ENCODE peak calls at places on chromosomes 16 and 17, in six cellular contexts. One of them, this sample, is unnamed.

GRCh38 chr17:79616801-79617200 is 6.0 kb upstream of the RBFOX3 start:
- DNase-seq in RWPE1: no peak
- DNase-seq in HCT116: no peak
- DNase-seq in CD8-positive, alpha-beta T cell: no peak
- DNase-seq in cardiac muscle cell: no peak
- DNase-seq in heart left ventricle: peak; percentile 11
- DNase-seq in this sample: no peak

GRCh38 chr16:12416136-12416787 is 387.4 kb downstream of the CPPED1 start:
- DNase-seq in RWPE1: no peak
- DNase-seq in HCT116: no peak
- DNase-seq in CD8-positive, alpha-beta T cell: no peak
- DNase-seq in cardiac muscle cell: no peak
- DNase-seq in heart left ventricle: no peak
- DNase-seq in this sample: no peak

GRCh38 chr16:73176577-73177013 is 128.7 kb upstream of the ZFHX3 start:
- DNase-seq in RWPE1: peak; percentile 68
- DNase-seq in HCT116: peak; percentile 48
- DNase-seq in CD8-positive, alpha-beta T cell: no peak
- DNase-seq in cardiac muscle cell: peak; percentile 92
- DNase-seq in heart left ventricle: no peak
- DNase-seq in this sample: peak; percentile 83

GRCh38 chr17:66855204-66855603 is 20.3 kb downstream of the CACNG5 start:
- DNase-seq in RWPE1: no peak
- DNase-seq in HCT116: no peak
- DNase-seq in CD8-positive, alpha-beta T cell: no peak
- DNase-seq in cardiac muscle cell: peak; percentile 10
- DNase-seq in heart left ventricle: no peak
- DNase-seq in this sample: no peak

GRCh38 chr17:66805567-66805966 is 29.4 kb upstream of the CACNG5 start:
- DNase-seq in RWPE1: no peak
- DNase-seq in HCT116: no peak
- DNase-seq in CD8-positive, alpha-beta T cell: no peak
- DNase-seq in cardiac muscle cell: no peak
- DNase-seq in heart left ventricle: no peak
- DNase-seq in this sample: no peak

GRCh38 chr17:58331815-58332719 is 3.5 kb upstream of the TSPOAP1 start:
- DNase-seq in RWPE1: no peak
- DNase-seq in HCT116: no peak
- DNase-seq in CD8-positive, alpha-beta T cell: peak; percentile 87
- DNase-seq in cardiac muscle cell: no peak
- DNase-seq in heart left ventricle: peak; percentile 79
- DNase-seq in this sample: no peak

GRCh38 chr17:57517519-57518342 is 227.4 kb downstream of the CCDC182 start:
- DNase-seq in RWPE1: no peak
- DNase-seq in HCT116: no peak
- DNase-seq in CD8-positive, alpha-beta T cell: no peak
- DNase-seq in cardiac muscle cell: no peak
- DNase-seq in heart left ventricle: no peak
- DNase-seq in this sample: peak; percentile 18

GRCh38 chr16:57061084-57061905 is 31.1 kb upstream of the CPNE2 start:
- DNase-seq in RWPE1: peak; percentile 62
- DNase-seq in HCT116: no peak
- DNase-seq in CD8-positive, alpha-beta T cell: no peak
- DNase-seq in cardiac muscle cell: peak; percentile 76
- DNase-seq in heart left ventricle: peak; percentile 90
- DNase-seq in this sample: peak; percentile 54

GRCh38 chr17:7436556-7437368 is 1.5 kb downstream of the TMEM102 start:
- DNase-seq in RWPE1: peak; percentile 72
- DNase-seq in HCT116: peak; percentile 79
- DNase-seq in CD8-positive, alpha-beta T cell: peak; percentile 84
- DNase-seq in cardiac muscle cell: peak; percentile 80
- DNase-seq in heart left ventricle: peak; percentile 86
- DNase-seq in this sample: peak; percentile 90

GRCh38 chr17:81885869-81886548 is 5.4 kb downstream of the ALYREF start:
- DNase-seq in RWPE1: no peak
- DNase-seq in HCT116: no peak
- DNase-seq in CD8-positive, alpha-beta T cell: peak; percentile 8
- DNase-seq in cardiac muscle cell: no peak
- DNase-seq in heart left ventricle: no peak
- DNase-seq in this sample: peak; percentile 93

GRCh38 chr17:3682033-3682432 is 13.4 kb downstream of the EMC6 start:
- DNase-seq in RWPE1: no peak
- DNase-seq in HCT116: no peak
- DNase-seq in CD8-positive, alpha-beta T cell: no peak
- DNase-seq in cardiac muscle cell: no peak
- DNase-seq in heart left ventricle: no peak
- DNase-seq in this sample: no peak

GRCh38 chr16:73092236-73092781 is 44.4 kb upstream of the ZFHX3 start:
- DNase-seq in RWPE1: no peak
- DNase-seq in HCT116: no peak
- DNase-seq in CD8-positive, alpha-beta T cell: no peak
- DNase-seq in cardiac muscle cell: no peak
- DNase-seq in heart left ventricle: no peak
- DNase-seq in this sample: no peak

GRCh38 chr17:82917656-82918345 is 78.0 kb upstream of the ZNF750 start:
- DNase-seq in RWPE1: no peak
- DNase-seq in HCT116: no peak
- DNase-seq in CD8-positive, alpha-beta T cell: peak; percentile 48
- DNase-seq in cardiac muscle cell: peak; percentile 52
- DNase-seq in heart left ventricle: no peak
- DNase-seq in this sample: peak; percentile 11

GRCh38 chr16:49280022-49280741 is 1.5 kb downstream of the CBLN1 start:
- DNase-seq in RWPE1: no peak
- DNase-seq in HCT116: no peak
- DNase-seq in CD8-positive, alpha-beta T cell: no peak
- DNase-seq in cardiac muscle cell: no peak
- DNase-seq in heart left ventricle: peak; percentile 52
- DNase-seq in this sample: no peak

GRCh38 chr16:27740496-27741201 is 190.7 kb downstream of the KATNIP start:
- DNase-seq in RWPE1: no peak
- DNase-seq in HCT116: no peak
- DNase-seq in CD8-positive, alpha-beta T cell: no peak
- DNase-seq in cardiac muscle cell: no peak
- DNase-seq in heart left ventricle: no peak
- DNase-seq in this sample: no peak

GRCh38 chr16:19704321-19705130 is 13.5 kb downstream of the KNOP1 start:
- DNase-seq in RWPE1: peak; percentile 52
- DNase-seq in HCT116: no peak
- DNase-seq in CD8-positive, alpha-beta T cell: no peak
- DNase-seq in cardiac muscle cell: peak; percentile 67
- DNase-seq in heart left ventricle: no peak
- DNase-seq in this sample: no peak

GRCh38 chr16:19706846-19707245 is 11.2 kb downstream of the KNOP1 start:
- DNase-seq in RWPE1: no peak
- DNase-seq in HCT116: no peak
- DNase-seq in CD8-positive, alpha-beta T cell: no peak
- DNase-seq in cardiac muscle cell: no peak
- DNase-seq in heart left ventricle: no peak
- DNase-seq in this sample: no peak

GRCh38 chr16:19705843-19706242 is 12.2 kb downstream of the KNOP1 start:
- DNase-seq in RWPE1: no peak
- DNase-seq in HCT116: no peak
- DNase-seq in CD8-positive, alpha-beta T cell: no peak
- DNase-seq in cardiac muscle cell: no peak
- DNase-seq in heart left ventricle: no peak
- DNase-seq in this sample: no peak

GRCh38 chr16:19703218-19703617 is 14.8 kb downstream of the KNOP1 start:
- DNase-seq in RWPE1: no peak
- DNase-seq in HCT116: no peak
- DNase-seq in CD8-positive, alpha-beta T cell: no peak
- DNase-seq in cardiac muscle cell: no peak
- DNase-seq in heart left ventricle: no peak
- DNase-seq in this sample: no peak

DNA sequence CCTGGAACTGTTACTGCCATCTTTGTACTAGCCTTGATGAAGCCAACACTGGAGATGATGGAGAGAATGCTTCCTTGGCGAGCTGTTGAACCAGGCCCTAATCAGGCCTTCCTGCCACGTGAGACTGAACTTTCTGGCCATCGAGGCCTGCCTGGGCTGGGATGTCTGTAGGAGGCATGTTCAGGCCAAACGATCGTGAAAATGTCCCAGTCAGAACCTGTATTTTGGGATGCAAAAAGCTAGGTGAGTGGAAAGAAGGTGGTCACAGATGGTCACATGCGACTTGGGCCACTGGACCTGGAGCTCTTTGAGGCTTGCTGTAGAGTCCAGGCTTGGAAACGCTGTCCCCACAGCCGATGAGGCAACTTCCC is 12.9 kb downstream of the KNOP1 start:
- DNase-seq in RWPE1: no peak
- DNase-seq in HCT116: no peak
- DNase-seq in CD8-positive, alpha-beta T cell: no peak
- DNase-seq in cardiac muscle cell: no peak
- DNase-seq in heart left ventricle: no peak
- DNase-seq in this sample: no peak
- H3K27ac ChIP-seq in RWPE1: peak overlapping the region; percentile 39
- H3K27ac ChIP-seq in HCT116: peak overlapping the region; percentile 24
- H3K27ac ChIP-seq in CD8-positive, alpha-beta T cell: no peak overlapping the region
- H3K27ac ChIP-seq in cardiac muscle cell: no peak overlapping the region
- H3K27ac ChIP-seq in heart left ventricle: peak overlapping the region; percentile 62
- H3K27ac ChIP-seq in this sample: no peak overlapping the region

DNA sequence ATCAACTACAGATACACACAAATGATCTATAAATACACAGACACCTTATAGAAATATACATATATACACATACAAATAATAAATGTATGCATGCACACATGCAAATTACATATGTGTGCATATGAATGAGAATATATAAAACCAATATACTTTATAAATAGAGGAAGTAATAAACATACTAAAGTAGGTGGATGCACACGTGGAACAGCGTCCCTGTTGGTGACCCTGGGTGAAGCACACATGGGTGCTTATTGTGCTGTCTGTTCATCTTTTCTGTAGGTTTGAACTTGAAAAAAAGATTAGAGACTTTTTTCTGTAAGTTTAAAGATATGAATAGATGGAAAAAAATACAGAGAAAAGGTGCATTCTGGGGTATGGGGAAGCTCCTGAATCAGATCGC is 111.3 kb downstream of the SDR42E1 start:
- DNase-seq in RWPE1: no peak
- DNase-seq in HCT116: no peak
- DNase-seq in CD8-positive, alpha-beta T cell: no peak
- DNase-seq in cardiac muscle cell: no peak
- DNase-seq in heart left ventricle: no peak
- DNase-seq in this sample: no peak
- TF ChIP-seq CTCF in RWPE1: no peak
- TF ChIP-seq CTCF in HCT116: no peak
- TF ChIP-seq CTCF in CD8-positive, alpha-beta T cell: no peak
- TF ChIP-seq CTCF in cardiac muscle cell: no peak
- TF ChIP-seq CTCF in heart left ventricle: no peak
- TF ChIP-seq CTCF in this sample: no peak

GRCh38 chr16:70689035-70689969 is 3.4 kb upstream of the MTSS2 start:
- DNase-seq in RWPE1: no peak
- DNase-seq in HCT116: no peak
- DNase-seq in CD8-positive, alpha-beta T cell: no peak
- DNase-seq in cardiac muscle cell: no peak
- DNase-seq in heart left ventricle: peak; percentile 77
- DNase-seq in this sample: no peak

GRCh38 chr16:70687671-70688265 is 1.9 kb upstream of the MTSS2 start:
- DNase-seq in RWPE1: no peak
- DNase-seq in HCT116: no peak
- DNase-seq in CD8-positive, alpha-beta T cell: peak; percentile 17
- DNase-seq in cardiac muscle cell: no peak
- DNase-seq in heart left ventricle: peak; percentile 37
- DNase-seq in this sample: no peak

GRCh38 chr16:70686376-70687171 is 721 bp upstream of the MTSS2 start:
- DNase-seq in RWPE1: no peak
- DNase-seq in HCT116: no peak
- DNase-seq in CD8-positive, alpha-beta T cell: peak; percentile 19
- DNase-seq in cardiac muscle cell: no peak
- DNase-seq in heart left ventricle: peak; percentile 30
- DNase-seq in this sample: no peak

GRCh38 chr16:70687172-70687531 is 1.3 kb upstream of the MTSS2 start:
- DNase-seq in RWPE1: no peak
- DNase-seq in HCT116: no peak
- DNase-seq in CD8-positive, alpha-beta T cell: peak; percentile 4
- DNase-seq in cardiac muscle cell: no peak
- DNase-seq in heart left ventricle: peak; percentile 32
- DNase-seq in this sample: no peak

GRCh38 chr16:70688266-70688742 is 2.5 kb upstream of the MTSS2 start:
- DNase-seq in RWPE1: no peak
- DNase-seq in HCT116: no peak
- DNase-seq in CD8-positive, alpha-beta T cell: no peak
- DNase-seq in cardiac muscle cell: peak; percentile 84
- DNase-seq in heart left ventricle: peak; percentile 79
- DNase-seq in this sample: no peak
- H3K27ac ChIP-seq in RWPE1: peak overlapping the region; percentile 100
- H3K27ac ChIP-seq in HCT116: no peak overlapping the region
- H3K27ac ChIP-seq in CD8-positive, alpha-beta T cell: no peak overlapping the region
- H3K27ac ChIP-seq in cardiac muscle cell: peak overlapping the region; percentile 90
- H3K27ac ChIP-seq in heart left ventricle: peak overlapping the region; percentile 87
- H3K27ac ChIP-seq in this sample: no peak overlapping the region

GRCh38 chr17:76104896-76105231 is 1.3 kb upstream of the EXOC7 start:
- DNase-seq in RWPE1: no peak
- DNase-seq in HCT116: no peak
- DNase-seq in CD8-positive, alpha-beta T cell: no peak
- DNase-seq in cardiac muscle cell: no peak
- DNase-seq in heart left ventricle: no peak
- DNase-seq in this sample: no peak

GRCh38 chr17:76104140-76104895 is 731 bp upstream of the EXOC7 start:
- DNase-seq in RWPE1: no peak
- DNase-seq in HCT116: no peak
- DNase-seq in CD8-positive, alpha-beta T cell: no peak
- DNase-seq in cardiac muscle cell: no peak
- DNase-seq in heart left ventricle: no peak
- DNase-seq in this sample: no peak

GRCh38 chr17:76103274-76104139 is at the start of gene EXOC7:
- DNase-seq in RWPE1: peak; percentile 95
- DNase-seq in HCT116: peak; percentile 90
- DNase-seq in CD8-positive, alpha-beta T cell: peak; percentile 88
- DNase-seq in cardiac muscle cell: peak; percentile 92
- DNase-seq in heart left ventricle: peak; percentile 95
- DNase-seq in this sample: peak; percentile 92

GRCh38 chr17:76102944-76103273 is 678 bp downstream of the EXOC7 start:
- DNase-seq in RWPE1: no peak
- DNase-seq in HCT116: no peak
- DNase-seq in CD8-positive, alpha-beta T cell: no peak
- DNase-seq in cardiac muscle cell: no peak
- DNase-seq in heart left ventricle: no peak
- DNase-seq in this sample: no peak

GRCh38 chr17:76107507-76107906 is 3.9 kb upstream of the EXOC7 start:
- DNase-seq in RWPE1: no peak
- DNase-seq in HCT116: peak; percentile 42
- DNase-seq in CD8-positive, alpha-beta T cell: no peak
- DNase-seq in cardiac muscle cell: peak; percentile 23
- DNase-seq in heart left ventricle: no peak
- DNase-seq in this sample: no peak
- TF ChIP-seq CTCF in RWPE1: peak; percentile 16
- TF ChIP-seq CTCF in HCT116: no peak
- TF ChIP-seq CTCF in CD8-positive, alpha-beta T cell: peak; percentile 52
- TF ChIP-seq CTCF in cardiac muscle cell: peak; percentile 16
- TF ChIP-seq CTCF in heart left ventricle: no peak
- TF ChIP-seq CTCF in this sample: peak; percentile 32